ENCODE peak calls at places on chromosomes 16 and 17, in five cellular contexts. V, G, P, I and K are unnamed samples.

GRCh38 chr17:7929158-7930029 is at the start of gene KCNAB3:
- DNase-seq in V (peak), G (peak), P (peak), I (peak), K (peak)

GRCh38 chr16:78926723-78927200 is 673.8 kb downstream of the MAF start:
- DNase-seq in V (no peak), G (no peak), P (no peak), I (no peak), K (no peak)

GRCh38 chr16:66735891-66736290 is 15.5 kb downstream of the DYNC1LI2 start:
- DNase-seq in V (no peak), G (no peak), P (peak), I (no peak), K (no peak)

GRCh38 chr17:18280766-18281165 is 20.3 kb downstream of the MIEF2 start:
- DNase-seq in V (no peak), G (no peak), P (no peak), I (no peak), K (no peak)

GRCh38 chr16:70331588-70332358 is 14.9 kb upstream of the DDX19A start:
- DNase-seq in V (peak), G (peak), P (peak), I (peak), K (peak)

GRCh38 chr17:1727876-1728630 is 3.5 kb downstream of the WDR81 start:
- DNase-seq in V (no peak), G (no peak), P (no peak), I (no peak), K (no peak)

GRCh38 chr17:68172461-68172954 is 75.3 kb upstream of the AMZ2 start:
- DNase-seq in V (peak), G (peak), P (peak), I (peak), K (peak)

GRCh38 chr17:14355556-14355955 is 54.7 kb downstream of the HS3ST3B1 start:
- DNase-seq in V (no peak), G (no peak), P (no peak), I (no peak), K (no peak)

GRCh38 chr17:78166416-78166815 is 2.0 kb upstream of the SYNGR2 start:
- DNase-seq in V (no peak), G (no peak), P (no peak), I (no peak), K (no peak)

GRCh38 chr17:82095777-82096708 is 2.0 kb downstream of the FASN start:
- DNase-seq in V (no peak), G (no peak), P (no peak), I (no peak), K (no peak)

GRCh38 chr17:35170968-35171771 is 23.0 kb downstream of the SLC35G3 start:
- DNase-seq in V (peak), G (no peak), P (peak), I (no peak), K (no peak)

GRCh38 chr17:57308543-57309186 is 52.3 kb downstream of the MSI2 start:
- DNase-seq in V (no peak), G (no peak), P (no peak), I (no peak), K (no peak)

GRCh38 chr16:28258571-28258970 is 33.8 kb upstream of the SBK1 start:
- DNase-seq in V (no peak), G (no peak), P (peak), I (peak), K (no peak)

GRCh38 chr17:78895322-78895721 is 7.7 kb downstream of the CEP295NL start:
- DNase-seq in V (no peak), G (no peak), P (no peak), I (no peak), K (no peak)

GRCh38 chr17:13776027-13776551 is 174.4 kb upstream of the HS3ST3A1 start:
- DNase-seq in V (no peak), G (no peak), P (no peak), I (no peak), K (no peak)

GRCh38 chr16:47916266-47916665 is 239.5 kb downstream of the ABCC12 start:
- DNase-seq in V (no peak), G (no peak), P (peak), I (no peak), K (no peak)

GRCh38 chr17:41835800-41836549 is at the start of gene NT5C3B:
- DNase-seq in V (peak), G (peak), P (no peak), I (peak), K (peak)

GRCh38 chr16:2159052-2159838 is 3.7 kb downstream of the TRAF7 start:
- DNase-seq in V (no peak), G (no peak), P (peak), I (no peak), K (no peak)

GRCh38 chr16:87824991-87825841 is 44.1 kb downstream of the SLC7A5 start:
- DNase-seq in V (no peak), G (no peak), P (no peak), I (no peak), K (no peak)

GRCh38 chr16:81483064-81483969 is 38.7 kb downstream of the CMIP start:
- DNase-seq in V (no peak), G (no peak), P (peak), I (no peak), K (no peak)

GRCh38 chr16:66266436-66267286 is 99.8 kb upstream of the CDH5 start:
- DNase-seq in V (no peak), G (peak), P (peak), I (no peak), K (no peak)

GRCh38 chr16:1763521-1764511 is 7.5 kb downstream of the NME3 start:
- DNase-seq in V (no peak), G (peak), P (peak), I (peak), K (peak)

GRCh38 chr17:39027037-39027436 is 59.8 kb upstream of the FBXO47 start:
- DNase-seq in V (peak), G (peak), P (peak), I (peak), K (peak)

GRCh38 chr17:41957058-41957868 is 9.3 kb upstream of the CNP start:
- DNase-seq in V (no peak), G (peak), P (peak), I (no peak), K (peak)

GRCh38 chr17:44733753-44734152 is 25.0 kb upstream of the ADAM11 start:
- DNase-seq in V (no peak), G (peak), P (peak), I (peak), K (peak)
- TF ChIP-seq CTCF in V (peak), G (peak), P (peak), I (peak), K (peak)

DNA sequence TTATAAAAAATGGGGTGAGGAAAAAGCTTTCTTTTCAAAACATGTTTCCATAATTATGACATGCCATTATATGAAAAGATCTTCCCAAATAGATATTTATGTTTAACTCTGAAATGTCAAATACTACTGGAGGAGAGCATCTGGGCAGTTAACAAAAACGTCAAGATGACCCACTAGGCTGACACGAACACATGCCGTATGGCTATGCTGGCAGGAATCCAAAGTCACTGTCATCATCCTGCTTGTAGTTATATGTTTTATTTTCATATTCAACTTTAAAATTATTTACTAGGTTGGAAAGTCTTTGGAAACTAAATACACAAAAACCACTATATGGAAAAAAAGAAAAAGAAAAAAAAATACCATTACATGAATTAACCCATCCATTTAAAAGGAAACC is 27.3 kb downstream of the ANKFY1 start:
- DNase-seq in V (no peak), G (no peak), P (peak), I (no peak), K (no peak)
- TF ChIP-seq CTCF in V (no peak), G (no peak), P (no peak), I (no peak), K (no peak)

GRCh38 chr17:64081802-64082799 is 47.8 kb downstream of the ERN1 start:
- DNase-seq in V (peak), G (no peak), P (peak), I (no peak), K (no peak)
- TF ChIP-seq CTCF in V (peak), G (no peak), P (no peak), I (no peak), K (no peak)

GRCh38 chr17:29867643-29868181 is 62.3 kb downstream of the SSH2 start:
- DNase-seq in V (no peak), G (no peak), P (no peak), I (no peak), K (no peak)
- TF ChIP-seq CTCF in V (peak), G (peak), P (no peak), I (no peak), K (no peak)

DNA sequence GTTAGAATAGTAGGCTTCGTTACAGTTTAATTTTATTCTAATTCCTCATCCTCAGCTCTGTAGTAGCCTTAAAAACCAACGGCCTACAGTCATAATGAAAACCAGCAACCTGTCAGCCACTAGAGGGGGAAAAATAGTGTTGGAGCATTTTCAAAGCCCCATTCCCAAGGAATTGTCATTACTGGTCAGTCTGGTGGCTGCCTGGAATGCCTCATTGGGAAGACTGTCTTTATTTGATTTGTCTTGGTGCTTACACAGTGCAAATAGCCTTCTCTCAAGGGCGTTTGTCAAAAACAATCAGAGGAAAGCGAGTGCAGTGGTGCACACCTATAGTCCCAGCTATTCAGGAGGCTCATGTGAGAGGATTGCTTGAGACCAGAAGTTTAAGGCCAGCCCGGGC is 4.7 kb downstream of the LPCAT2 start:
- DNase-seq in V (no peak), G (no peak), P (no peak), I (no peak), K (no peak)
- TF ChIP-seq CTCF in V (no peak), G (peak), P (peak), I (no peak), K (no peak)